ENCODE peak calls at places on chromosome 10, in seven cellular contexts. O is uterus, T is astrocyte of the spinal cord, P is tibial artery, U is A549, A is brain microvascular endothelial cell, Y is spleen. K is an unnamed sample.

GRCh38 chr10:22657566-22658190 is 56.7 kb downstream of the PIP4K2A start:
- DNase-seq in T (peak; percentile 26), P (no peak), O (no peak), U (no peak), Y (no peak), A (peak; percentile 52), K (no peak)

GRCh38 chr10:131195116-131195515 is 116.4 kb downstream of the TCERG1L start:
- DNase-seq in U (no peak), A (no peak), O (no peak), T (no peak), P (no peak), Y (no peak), K (no peak)

GRCh38 chr10:127906548-127907377 is at the start of gene PTPRE:
- DNase-seq in A (no peak), P (peak; percentile 52), U (peak; percentile 77), T (peak; percentile 40), Y (peak; percentile 96), O (no peak), K (no peak)

GRCh38 chr10:12448729-12449391 is 99.5 kb downstream of the CAMK1D start:
- DNase-seq in T (peak; percentile 94), O (peak; percentile 28), P (peak; percentile 40), A (peak; percentile 98), Y (peak; percentile 85), U (peak; percentile 72), K (peak; percentile 19)

GRCh38 chr10:62456611-62457101 is 82.5 kb downstream of the ZNF365 start:
- DNase-seq in O (no peak), P (no peak), U (no peak), Y (no peak), A (no peak), T (no peak), K (peak; percentile 80)

GRCh38 chr10:30433779-30434272 is at the start of gene MAP3K8:
- DNase-seq in U (peak; percentile 83), O (peak; percentile 88), A (peak; percentile 72), P (peak; percentile 93), T (peak; percentile 73), Y (peak; percentile 98), K (peak; percentile 64)

GRCh38 chr10:36606234-36606839 is 519.1 kb upstream of the ANKRD30A start:
- DNase-seq in P (no peak), T (no peak), Y (no peak), A (peak; percentile 32), U (no peak), O (no peak), K (no peak)

GRCh38 chr10:68032113-68032512 is 43.0 kb downstream of the HERC4 start:
- DNase-seq in O (no peak), P (no peak), Y (no peak), T (no peak), U (no peak), A (no peak), K (no peak)

GRCh38 chr10:84548869-84549268 is 220.5 kb downstream of the CCSER2 start:
- DNase-seq in Y (no peak), A (no peak), U (no peak), T (no peak), P (no peak), O (no peak), K (no peak)

GRCh38 chr10:33116293-33116697 is 158.3 kb upstream of the ITGB1 start:
- DNase-seq in P (peak; percentile 38), T (peak; percentile 81), Y (no peak), O (peak; percentile 23), A (peak; percentile 59), U (no peak), K (no peak)

GRCh38 chr10:6130851-6131470 is 42.1 kb downstream of the RBM17 start:
- DNase-seq in T (no peak), Y (no peak), U (no peak), A (no peak), O (no peak), P (no peak), K (no peak)

GRCh38 chr10:16437540-16437894 is 707 bp downstream of the PTER start:
- DNase-seq in T (no peak), O (no peak), P (no peak), Y (no peak), A (no peak), U (no peak), K (no peak)

GRCh38 chr10:51405580-51406367 is 293.6 kb downstream of the CSTF2T start:
- DNase-seq in P (no peak), O (peak; percentile 45), T (no peak), Y (no peak), U (no peak), A (no peak), K (no peak)

GRCh38 chr10:84539244-84539643 is 210.9 kb downstream of the CCSER2 start:
- DNase-seq in A (peak; percentile 16), O (no peak), Y (no peak), T (peak; percentile 22), P (no peak), U (no peak), K (peak; percentile 14)

GRCh38 chr10:44161196-44161595 is 223.7 kb downstream of the CXCL12 start:
- DNase-seq in O (no peak), T (no peak), Y (no peak), P (no peak), A (no peak), U (no peak), K (no peak)

GRCh38 chr10:71694567-71694968 is 25.0 kb downstream of the C10orf105 start:
- DNase-seq in O (no peak), P (peak; percentile 46), A (no peak), Y (peak; percentile 92), T (no peak), U (no peak), K (no peak)

GRCh38 chr10:18786458-18786857 is 127.2 kb downstream of the ARL5B start:
- DNase-seq in T (no peak), U (no peak), A (no peak), O (no peak), P (no peak), Y (no peak), K (no peak)

GRCh38 chr10:66586073-66586472 is 339.8 kb upstream of the LRRTM3 start:
- DNase-seq in T (peak; percentile 28), U (no peak), Y (no peak), O (no peak), A (peak; percentile 16), P (no peak), K (no peak)

GRCh38 chr10:88395677-88396076 is 187.4 kb downstream of the RNLS start:
- DNase-seq in O (no peak), P (no peak), Y (no peak), U (no peak), T (peak; percentile 19), A (no peak), K (no peak)

GRCh38 chr10:110190170-110190569 is 17.2 kb upstream of the MXI1 start:
- DNase-seq in Y (no peak), P (no peak), U (no peak), T (no peak), A (no peak), O (no peak), K (no peak)
- TF ChIP-seq CTCF in Y (no peak), P (no peak), U (no peak), T (no peak), A (no peak), O (no peak), K (no peak)

GRCh38 chr10:69123747-69124557 is at the start of gene VPS26A:
- DNase-seq in A (peak; percentile 95), Y (peak; percentile 100), P (peak; percentile 98), O (peak; percentile 99), T (peak; percentile 99), U (peak; percentile 92), K (peak; percentile 97)
- TF ChIP-seq CTCF in A (no peak), Y (peak; percentile 63), P (no peak), O (peak; percentile 22), T (no peak), U (peak; percentile 58), K (no peak)

DNA sequence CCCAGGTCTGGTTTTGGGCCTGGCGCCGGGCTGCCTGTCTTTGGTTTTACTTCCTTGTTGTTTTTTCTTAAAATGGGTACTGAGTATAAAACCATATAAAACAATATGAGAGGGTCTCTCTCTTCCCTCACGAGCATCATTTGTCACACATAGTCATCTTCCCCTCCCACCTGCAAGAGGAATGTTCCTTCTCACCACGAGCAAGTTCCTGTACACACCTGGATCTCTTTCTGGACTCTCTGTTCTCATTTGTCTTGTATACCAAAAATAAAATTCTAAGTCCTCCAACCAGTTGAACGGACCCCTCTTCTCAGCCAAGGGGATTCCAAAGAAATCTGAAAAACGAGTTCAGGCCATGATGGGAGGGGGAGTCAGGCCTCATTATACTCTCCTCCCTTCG is 10.9 kb upstream of the ANKRD2 start:
- DNase-seq in O (no peak), P (no peak), Y (no peak), T (no peak), U (no peak), A (no peak), K (no peak)
- TF ChIP-seq CTCF in O (no peak), P (no peak), Y (no peak), T (no peak), U (no peak), A (no peak), K (no peak)

GRCh38 chr10:55497893-55498499 is 697.0 kb upstream of the PCDH15 start:
- DNase-seq in T (no peak), U (no peak), P (no peak), O (no peak), Y (no peak), A (no peak), K (no peak)

GRCh38 chr10:55495555-55495954 is 694.5 kb upstream of the PCDH15 start:
- DNase-seq in T (no peak), O (no peak), A (no peak), Y (no peak), P (no peak), U (no peak), K (no peak)

DNA sequence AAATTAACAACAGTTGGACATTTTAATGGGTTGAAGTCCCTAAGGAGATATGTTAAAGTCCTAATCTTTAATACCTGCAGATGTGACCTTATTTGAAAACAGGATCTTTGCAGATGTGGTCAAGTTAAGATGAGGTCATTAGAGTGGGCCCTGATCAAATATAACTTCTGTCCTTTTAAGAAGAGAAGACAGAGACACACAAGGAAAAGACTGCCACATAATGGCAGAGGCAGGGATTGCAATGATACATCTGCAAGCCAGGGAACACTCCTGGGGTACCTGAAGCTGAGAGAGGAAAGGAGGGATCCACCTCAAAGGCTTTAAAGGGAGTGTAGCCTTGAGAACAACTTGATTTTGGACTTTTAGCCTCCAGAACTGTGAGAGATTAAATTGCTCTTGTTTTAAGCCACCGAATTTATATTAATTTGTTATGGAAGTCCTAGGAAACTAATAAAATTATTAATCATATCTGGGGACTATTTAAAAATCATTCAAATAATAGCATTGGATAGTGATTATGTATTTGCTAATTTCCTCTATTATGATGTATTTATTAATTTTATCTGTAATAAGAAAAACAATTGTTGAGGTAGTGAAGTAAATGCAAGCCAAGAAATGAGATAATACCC is 700.0 kb upstream of the PCDH15 start:
- DNase-seq in O (no peak), P (no peak), Y (no peak), T (peak; percentile 19), A (peak; percentile 26), U (no peak), K (no peak)
- TF ChIP-seq CTCF in O (no peak), P (peak; percentile 20), Y (peak; percentile 38), T (peak; percentile 66), A (peak; percentile 72), U (peak; percentile 15), K (no peak)

GRCh38 chr10:73819513-73820093 is 8.2 kb upstream of the NDST2 start:
- DNase-seq in P (no peak), O (no peak), Y (peak; percentile 78), T (no peak), A (peak; percentile 7), U (no peak), K (no peak)
- TF ChIP-seq CTCF in P (no peak), O (no peak), Y (no peak), T (peak; percentile 4), A (peak; percentile 36), U (no peak), K (no peak)